ENCODE peak calls at places on chromosomes 3 and 15, in ten cellular contexts. P is spleen, H is transverse colon, F is suprapubic skin, Q is stomach, C is HCT116, X is HepG2, A is breast epithelium, Y is esophagus muscularis mucosa, M is sigmoid colon. T is an unnamed sample. For H3K4me1, the result is how much of the 10 kb centered on the place peaks cover.

GRCh38 chr15:29054171-29055045 is 168.6 kb downstream of the APBA2 start:
- DNase-seq in P (no peak), H (no peak), F (no peak), Q (no peak), C (no peak), X (no peak), A (no peak), Y (no peak), M (peak), T (peak)

GRCh38 chr15:96331942-96332853 is 1.7 kb downstream of the NR2F2 start:
- DNase-seq in P (no peak), H (peak), F (no peak), Q (no peak), C (no peak), X (no peak), A (no peak), Y (no peak), M (peak), T (peak)

GRCh38 chr3:46448721-46449120 is 16.0 kb downstream of the LTF start:
- DNase-seq in P (no peak), H (no peak), F (no peak), Q (no peak), C (no peak), X (no peak), A (no peak), Y (no peak), M (no peak), T (no peak)

GRCh38 chr3:188936597-188937107 is 235.1 kb upstream of the TPRG1 start:
- DNase-seq in P (no peak), H (no peak), F (no peak), Q (no peak), C (no peak), X (no peak), A (no peak), Y (no peak), M (no peak), T (no peak)

GRCh38 chr3:188697127-188697526 is 474.6 kb upstream of the TPRG1 start:
- DNase-seq in P (no peak), H (no peak), F (no peak), Q (no peak), C (no peak), X (no peak), A (no peak), Y (no peak), M (no peak), T (no peak)

GRCh38 chr15:75840659-75841058 is 2.6 kb upstream of the UBE2Q2 start:
- DNase-seq in P (no peak), H (no peak), F (no peak), Q (no peak), C (no peak), X (no peak), A (no peak), Y (no peak), M (no peak), T (no peak)

GRCh38 chr3:119898478-119899177 is 116.7 kb downstream of the NR1I2 start:
- DNase-seq in P (no peak), H (no peak), F (no peak), Q (no peak), C (no peak), X (no peak), A (no peak), Y (no peak), M (no peak), T (no peak)

GRCh38 chr3:37741644-37742043 is 120.0 kb upstream of the CTDSPL start:
- DNase-seq in P (peak), H (peak), F (no peak), Q (peak), C (peak), X (peak), A (no peak), Y (peak), M (peak), T (peak)

GRCh38 chr3:127889976-127890650 is 24.9 kb upstream of the KBTBD12 start:
- DNase-seq in P (no peak), H (no peak), F (no peak), Q (no peak), C (no peak), X (no peak), A (no peak), Y (no peak), M (no peak), T (no peak)
- H3K4me1 ChIP-seq in P (under half), H (under half), F (under half), Q (under half), C (under half), X (under half), A (under half), Y (under half), M (under half), T (under half)

GRCh38 chr15:94004697-94005096 is 226.7 kb upstream of the MCTP2 start:
- DNase-seq in P (no peak), H (peak), F (peak), Q (no peak), C (no peak), X (no peak), A (no peak), Y (peak), M (peak), T (no peak)
- TF ChIP-seq POLR2AphosphoS5 in P (no peak), H (no peak), F (no peak), Q (peak), C (no peak), X (no peak), A (no peak), Y (peak), M (peak), T (no peak)

GRCh38 chr3:50339485-50340196 is 995 bp downstream of the RASSF1 start:
- DNase-seq in P (peak), H (no peak), F (no peak), Q (no peak), C (no peak), X (no peak), A (no peak), Y (no peak), M (no peak), T (no peak)

GRCh38 chr3:50338989-50339388 is 1.6 kb downstream of the RASSF1 start:
- DNase-seq in P (no peak), H (no peak), F (no peak), Q (no peak), C (no peak), X (no peak), A (no peak), Y (no peak), M (no peak), T (no peak)

GRCh38 chr3:50341537-50341936 is 901 bp upstream of the RASSF1 start:
- DNase-seq in P (peak), H (no peak), F (no peak), Q (no peak), C (no peak), X (no peak), A (no peak), Y (no peak), M (no peak), T (peak)

GRCh38 chr3:50341996-50342732 is 1.5 kb upstream of the RASSF1 start:
- DNase-seq in P (peak), H (no peak), F (no peak), Q (no peak), C (no peak), X (no peak), A (no peak), Y (no peak), M (no peak), T (no peak)

DNA sequence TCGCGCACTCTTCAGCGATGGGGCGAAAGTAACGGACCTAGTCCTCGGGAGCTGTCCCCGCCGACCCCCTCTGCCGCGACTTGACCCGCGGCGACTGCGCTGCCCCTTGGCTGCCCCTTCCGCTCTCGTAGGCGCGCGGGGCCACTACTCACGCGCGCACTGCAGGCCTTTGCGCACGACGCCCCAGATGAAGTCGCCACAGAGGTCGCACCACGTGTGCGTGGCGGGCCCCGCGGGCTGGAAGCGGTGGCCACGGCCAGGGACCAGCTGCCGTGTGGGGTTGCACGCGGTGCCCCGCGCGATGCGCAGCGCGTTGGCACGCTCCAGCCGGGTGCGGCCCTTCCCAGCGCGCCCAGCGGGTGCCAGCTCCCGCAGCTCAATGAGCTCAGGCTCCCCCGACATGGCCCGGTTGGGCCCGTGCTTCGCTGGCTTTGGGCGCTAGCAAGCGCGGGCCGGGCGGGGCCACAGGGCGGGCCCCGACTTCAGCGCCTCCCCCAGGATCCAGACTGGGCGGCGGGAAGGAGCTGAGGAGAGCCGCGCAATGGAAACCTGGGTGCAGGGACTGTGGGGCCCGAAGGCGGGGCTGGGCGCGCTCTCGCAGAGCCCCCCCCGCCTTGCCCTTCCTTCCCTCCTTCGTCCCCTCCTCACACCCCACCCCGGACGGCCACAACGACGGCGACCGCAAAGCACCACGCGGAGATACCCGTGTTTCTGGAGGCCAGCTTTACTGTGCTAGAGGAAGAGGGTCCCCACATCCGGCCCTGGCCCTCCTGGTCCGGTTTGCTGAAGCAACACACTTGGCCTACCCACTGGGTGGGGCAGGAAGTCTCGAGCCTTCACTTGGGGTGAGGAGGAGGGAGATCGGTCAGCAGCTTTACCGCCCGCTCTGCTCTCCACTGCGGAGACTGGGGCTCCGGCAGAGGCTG is at the start of gene RASSF1:
- DNase-seq in P (peak), H (peak), F (no peak), Q (peak), C (no peak), X (no peak), A (no peak), Y (no peak), M (peak), T (peak)
- TF ChIP-seq POLR2A in P (no peak), H (peak), F (peak), Q (peak), C (peak), X (no peak), A (no peak), Y (peak), M (peak), T (peak)

GRCh38 chr3:67906256-67906655 is 251.8 kb upstream of the SUCLG2 start:
- DNase-seq in P (no peak), H (no peak), F (no peak), Q (no peak), C (no peak), X (no peak), A (no peak), Y (no peak), M (no peak), T (no peak)

DNA sequence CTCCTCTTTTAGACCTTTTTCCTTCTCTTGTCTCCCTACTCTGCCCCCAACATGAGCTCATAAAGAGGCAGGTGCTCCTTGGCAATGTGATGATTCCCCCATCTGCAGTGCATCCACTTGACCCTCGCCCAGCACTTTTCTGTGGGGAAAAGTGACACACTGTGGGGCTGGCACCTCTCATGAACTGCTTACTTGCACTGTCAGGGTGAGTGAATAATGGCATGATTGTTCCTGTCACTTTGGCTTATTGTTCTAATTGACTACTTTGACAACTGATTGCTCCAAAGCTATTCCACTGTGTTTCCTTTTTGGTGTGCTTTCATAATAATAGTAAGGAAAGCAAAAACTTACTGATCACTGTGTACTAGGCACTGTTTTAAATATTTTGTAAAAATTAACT is 253.3 kb upstream of the SUCLG2 start:
- DNase-seq in P (no peak), H (no peak), F (no peak), Q (no peak), C (no peak), X (no peak), A (no peak), Y (no peak), M (no peak), T (no peak)
- H3K4me1 ChIP-seq in P (under half), H (under half), F (under half), Q (under half), C (under half), X (under half), A (under half), Y (under half), M (under half), T (under half)

DNA sequence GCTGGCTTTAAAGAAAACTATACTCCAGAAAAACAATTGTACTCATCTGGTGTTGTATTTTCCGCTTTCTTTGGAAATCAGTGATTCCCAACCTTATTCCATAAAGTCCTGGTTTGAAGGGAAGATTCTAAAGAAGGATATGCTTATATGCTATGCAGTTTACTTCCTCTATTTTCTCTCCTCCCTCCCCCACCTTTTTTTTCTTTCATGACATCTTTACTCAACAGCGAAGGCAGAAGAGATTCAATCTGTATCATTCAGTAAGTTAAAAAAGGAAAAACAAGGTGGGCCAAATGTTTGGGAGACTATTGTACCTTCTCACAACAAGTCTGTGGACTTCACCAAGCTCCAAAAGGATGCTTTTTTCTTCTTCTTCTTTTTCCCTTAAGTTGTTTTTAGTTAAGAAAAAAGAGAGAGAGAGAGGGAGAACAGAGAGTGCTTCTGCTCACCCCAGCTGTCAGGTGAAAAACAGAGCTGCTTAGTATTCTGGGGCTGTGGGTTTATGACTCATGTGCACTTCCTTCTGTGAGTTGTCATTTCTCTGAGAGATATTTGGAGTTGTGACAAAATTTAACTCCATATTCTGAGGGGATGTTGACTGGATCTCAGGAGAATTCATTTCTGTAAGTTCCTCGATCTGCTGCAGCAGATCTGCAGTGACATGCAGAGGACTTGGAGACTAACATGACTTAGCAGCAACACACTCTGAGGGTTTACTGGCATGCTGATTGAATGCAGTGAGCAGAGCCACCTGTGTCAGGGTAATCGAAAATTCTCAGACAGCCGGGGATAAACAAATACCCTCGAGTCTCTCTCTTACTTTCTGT is 70.7 kb downstream of the SSR3 start:
- DNase-seq in P (no peak), H (peak), F (no peak), Q (no peak), C (peak), X (no peak), A (no peak), Y (no peak), M (peak), T (peak)
- TF ChIP-seq POLR2AphosphoS5 in P (no peak), H (peak), F (no peak), Q (no peak), C (no peak), X (no peak), A (no peak), Y (peak), M (peak), T (no peak)

GRCh38 chr3:102002056-102002455 is 152.7 kb downstream of the NFKBIZ start:
- DNase-seq in P (no peak), H (no peak), F (no peak), Q (no peak), C (no peak), X (no peak), A (no peak), Y (no peak), M (no peak), T (no peak)
- TF ChIP-seq POLR2A in P (no peak), H (no peak), F (no peak), Q (no peak), C (no peak), X (no peak), A (no peak), Y (no peak), M (no peak), T (no peak)

DNA sequence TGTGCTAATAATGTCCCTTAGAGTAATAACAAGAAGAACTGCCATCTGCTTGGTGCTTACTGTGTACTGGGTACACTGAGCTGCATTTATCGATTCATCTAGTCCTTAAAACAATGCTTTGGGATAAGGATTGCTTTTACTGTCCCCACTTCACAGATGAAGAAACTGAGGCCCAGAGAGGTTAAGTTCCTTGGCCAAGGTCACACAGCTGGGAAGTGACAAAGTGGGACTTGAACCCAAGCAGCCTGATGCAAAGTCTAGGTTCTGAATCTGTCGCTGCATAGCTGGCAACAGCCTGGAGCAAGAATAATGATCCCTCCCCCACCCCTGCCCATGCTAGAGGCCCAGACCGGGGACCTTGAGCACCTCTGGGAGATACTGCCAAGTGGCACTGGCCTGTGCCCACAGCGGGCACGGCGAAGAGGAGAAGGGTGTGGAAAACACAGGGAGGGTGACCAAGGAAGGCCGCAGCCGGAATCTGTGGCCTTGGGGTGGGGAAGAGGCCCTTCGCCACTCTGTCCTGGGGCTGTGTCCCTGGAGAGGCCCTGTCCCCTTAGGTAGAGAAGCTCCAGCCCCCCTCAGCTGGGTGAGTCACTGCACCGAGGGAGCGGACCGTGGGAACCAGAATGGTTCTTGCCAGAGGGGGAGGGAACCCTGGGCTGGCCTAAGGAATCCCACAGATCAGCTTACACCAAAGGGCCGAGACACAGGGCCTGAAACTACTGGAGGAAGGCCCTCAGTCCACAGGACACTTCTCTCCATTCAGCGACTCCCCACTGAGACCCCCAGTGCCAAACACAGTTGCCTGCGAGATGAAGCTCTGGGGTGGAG is 3.5 kb downstream of the PLXND1 start:
- DNase-seq in P (no peak), H (peak), F (peak), Q (no peak), C (no peak), X (peak), A (no peak), Y (no peak), M (peak), T (peak)
- H3K4me1 ChIP-seq in P (half or more), H (under half), F (half or more), Q (half or more), C (under half), X (half or more), A (under half), Y (half or more), M (half or more), T (half or more)

GRCh38 chr3:64167346-64167745 is 57.9 kb downstream of the PRICKLE2 start:
- DNase-seq in P (no peak), H (no peak), F (no peak), Q (no peak), C (no peak), X (no peak), A (no peak), Y (no peak), M (no peak), T (no peak)
- TF ChIP-seq POLR2AphosphoS5 in P (no peak), H (no peak), F (no peak), Q (no peak), C (no peak), X (no peak), A (no peak), Y (no peak), M (no peak), T (no peak)

GRCh38 chr3:31926543-31926942 is 54.5 kb downstream of the OSBPL10 start:
- DNase-seq in P (no peak), H (no peak), F (no peak), Q (no peak), C (no peak), X (no peak), A (no peak), Y (no peak), M (no peak), T (no peak)

GRCh38 chr3:31932990-31933389 is 48.1 kb downstream of the OSBPL10 start:
- DNase-seq in P (no peak), H (no peak), F (no peak), Q (no peak), C (no peak), X (no peak), A (no peak), Y (no peak), M (no peak), T (no peak)

GRCh38 chr3:31934018-31934417 is 47.0 kb downstream of the OSBPL10 start:
- DNase-seq in P (no peak), H (no peak), F (no peak), Q (no peak), C (no peak), X (no peak), A (no peak), Y (no peak), M (no peak), T (no peak)

GRCh38 chr3:31927806-31928205 is 53.3 kb downstream of the OSBPL10 start:
- DNase-seq in P (no peak), H (no peak), F (no peak), Q (no peak), C (no peak), X (no peak), A (no peak), Y (no peak), M (no peak), T (no peak)

DNA sequence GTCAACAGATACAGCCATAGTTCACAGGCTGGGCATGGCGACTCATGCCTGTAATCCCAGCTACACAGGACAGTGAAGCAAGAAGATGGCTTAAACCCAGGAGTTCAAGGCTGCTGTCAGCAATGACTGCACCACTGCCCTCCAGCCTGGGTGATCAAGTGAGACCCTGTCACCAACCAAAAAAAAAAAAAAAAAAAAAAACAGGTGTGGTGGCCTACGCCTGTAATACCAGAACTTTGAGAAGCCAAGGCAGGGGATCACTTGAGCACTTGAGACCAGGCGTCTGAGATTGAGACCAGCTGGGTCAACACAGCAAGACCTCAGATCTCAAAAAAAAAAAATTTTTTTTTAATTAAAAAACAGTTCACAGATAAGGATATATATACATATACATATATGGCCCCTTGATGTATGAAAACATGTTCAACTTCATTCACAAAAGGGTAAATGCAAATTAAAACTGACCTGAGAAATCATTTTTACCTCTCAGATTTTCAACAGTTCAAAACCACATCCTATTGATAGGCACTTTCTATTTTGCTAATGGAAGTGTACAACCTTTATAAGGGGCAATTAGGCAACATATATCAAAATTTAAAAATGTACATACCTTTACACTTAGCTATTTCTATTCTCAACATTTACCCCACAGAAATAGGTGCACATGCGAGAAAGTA is 51.1 kb downstream of the OSBPL10 start:
- DNase-seq in P (no peak), H (no peak), F (no peak), Q (no peak), C (no peak), X (no peak), A (no peak), Y (no peak), M (no peak), T (no peak)
- TF ChIP-seq POLR2A in P (no peak), H (no peak), F (no peak), Q (no peak), C (no peak), X (no peak), A (no peak), Y (no peak), M (no peak), T (no peak)